ENCODE peak calls at places on chromosome 1, in four cellular contexts. S is H9; E is effector memory CD8-positive, alpha-beta T cell; L is right cardiac atrium. G is an unnamed sample.

GRCh38 chr1:85321237-85321964 is 45.0 kb upstream of the BCL10 start:
- DNase-seq in S (no peak), E (no peak), L (no peak), G (no peak)

GRCh38 chr1:33045246-33045645 is 8.6 kb upstream of the AK2 start:
- DNase-seq in S (peak), E (no peak), L (peak), G (no peak)

GRCh38 chr1:196295766-196296165 is 312.5 kb downstream of the KCNT2 start:
- DNase-seq in S (no peak), E (no peak), L (no peak), G (no peak)

GRCh38 chr1:160877221-160877620 is 7.8 kb downstream of the ITLN1 start:
- DNase-seq in S (no peak), E (peak), L (no peak), G (peak)

GRCh38 chr1:156489166-156489934 is 11.2 kb downstream of the MEF2D start:
- DNase-seq in S (peak), E (peak), L (peak), G (peak)

GRCh38 chr1:183323849-183324683 is 94.1 kb downstream of the NMNAT2 start:
- DNase-seq in S (no peak), E (no peak), L (no peak), G (no peak)

GRCh38 chr1:156083800-156084790 is 1.8 kb upstream of the MEX3A start:
- DNase-seq in S (no peak), E (no peak), L (peak), G (no peak)

GRCh38 chr1:4177425-4178150 is 277.5 kb upstream of the C1orf174 start:
- DNase-seq in S (no peak), E (no peak), L (no peak), G (no peak)

GRCh38 chr1:239185245-239185619 is 201.1 kb upstream of the CHRM3 start:
- DNase-seq in S (no peak), E (no peak), L (no peak), G (no peak)

GRCh38 chr1:192654607-192655389 is 18.9 kb downstream of the RGS13 start:
- DNase-seq in S (no peak), E (no peak), L (no peak), G (no peak)

GRCh38 chr1:21935891-21936365 is 1.2 kb downstream of the HSPG2 start:
- DNase-seq in S (no peak), E (no peak), L (peak), G (no peak)

GRCh38 chr1:33072707-33073106 is 8.2 kb upstream of the AZIN2 start:
- DNase-seq in S (no peak), E (no peak), L (no peak), G (no peak)

GRCh38 chr1:183812686-183813569 is 8.0 kb downstream of the RGL1 start:
- DNase-seq in S (peak), E (no peak), L (no peak), G (no peak)

GRCh38 chr1:156478250-156478627 is 22.3 kb downstream of the MEF2D start:
- DNase-seq in S (no peak), E (no peak), L (peak), G (no peak)

GRCh38 chr1:155244368-155245162 is 10.7 kb downstream of the ENTREP3 start:
- DNase-seq in S (peak), E (peak), L (peak), G (peak)

GRCh38 chr1:228463559-228464455 is 23.4 kb upstream of the RNF187 start:
- DNase-seq in S (peak), E (peak), L (peak), G (peak)

GRCh38 chr1:147622731-147623130 is 47.6 kb downstream of the ACP6 start:
- DNase-seq in S (no peak), E (no peak), L (no peak), G (no peak)

GRCh38 chr1:181139631-181140051 is 51.1 kb downstream of the IER5 start:
- DNase-seq in S (no peak), E (no peak), L (no peak), G (no peak)

GRCh38 chr1:160407819-160408801 is 7.7 kb downstream of the VANGL2 start:
- DNase-seq in S (peak), E (no peak), L (no peak), G (no peak)

GRCh38 chr1:157047064-157047410 is 1.5 kb upstream of the ARHGEF11 start:
- DNase-seq in S (no peak), E (no peak), L (no peak), G (no peak)

GRCh38 chr1:115456441-115456961 is 118.5 kb upstream of the NGF start:
- DNase-seq in S (no peak), E (no peak), L (peak), G (no peak)

GRCh38 chr1:211132681-211133392 is 1.1 kb downstream of the KCNH1 start:
- DNase-seq in S (no peak), E (no peak), L (no peak), G (no peak)

GRCh38 chr1:227891223-227891954 is 56.3 kb downstream of the WNT9A start:
- DNase-seq in S (no peak), E (no peak), L (peak), G (no peak)

GRCh38 chr1:110478241-110478640 is 27.3 kb downstream of the PROK1 start:
- DNase-seq in S (no peak), E (no peak), L (no peak), G (no peak)

GRCh38 chr1:20430355-20431290 is 55.4 kb downstream of the CAMK2N1 start:
- DNase-seq in S (peak), E (peak), L (no peak), G (peak)

GRCh38 chr1:153422450-153423068 is 6.2 kb downstream of the S100A7A start:
- DNase-seq in S (peak), E (peak), L (peak), G (peak)

GRCh38 chr1:167200272-167200671 is 20.4 kb upstream of the POU2F1 start:
- DNase-seq in S (no peak), E (no peak), L (no peak), G (no peak)

GRCh38 chr1:4174291-4175200 is 274.5 kb upstream of the C1orf174 start:
- DNase-seq in S (no peak), E (no peak), L (no peak), G (no peak)

GRCh38 chr1:101101362-101101761 is 75.8 kb upstream of the DPH5 start:
- DNase-seq in S (no peak), E (no peak), L (no peak), G (no peak)

GRCh38 chr1:18719786-18720436 is 89.3 kb downstream of the PAX7 start:
- DNase-seq in S (no peak), E (no peak), L (no peak), G (no peak)

GRCh38 chr1:240190881-240191385 is 99.2 kb downstream of the FMN2 start:
- DNase-seq in S (no peak), E (no peak), L (no peak), G (no peak)

G was measured in central memory CD4-positive, alpha-beta T cell.